ENCODE peak calls at places on chromosome 17, in six cellular contexts. One of them, this sample, is unnamed.

GRCh38 chr17:74704536-74704935 is 8.2 kb downstream of the CD300LF start:
- DNase-seq in posterior cingulate gyrus: no peak
- DNase-seq in stimulated activated CD8-positive, alpha-beta memory T cell treated with anti-CD3 and anti-CD28 coated beads, Interleukin-4, amount 100 ng/mL, for 1 hour: no peak
- DNase-seq in activated CD4-positive, alpha-beta T cell treated with anti-CD3 and anti-CD28 coated beads for 48 hours: no peak
- DNase-seq in EL: no peak
- DNase-seq in AG09309: no peak
- DNase-seq in this sample: no peak

GRCh38 chr17:72362466-72363335 is 241.9 kb downstream of the SOX9 start:
- DNase-seq in AG09309: peak; percentile 63
- DNase-seq in stimulated activated CD8-positive, alpha-beta memory T cell treated with anti-CD3 and anti-CD28 coated beads, Interleukin-4, amount 100 ng/mL, for 1 hour: no peak
- DNase-seq in posterior cingulate gyrus: no peak
- DNase-seq in EL: peak; percentile 87
- DNase-seq in activated CD4-positive, alpha-beta T cell treated with anti-CD3 and anti-CD28 coated beads for 48 hours: no peak
- DNase-seq in this sample: no peak

GRCh38 chr17:44672479-44673093 is 16.3 kb downstream of the MEIOC start:
- DNase-seq in activated CD4-positive, alpha-beta T cell treated with anti-CD3 and anti-CD28 coated beads for 48 hours: no peak
- DNase-seq in posterior cingulate gyrus: no peak
- DNase-seq in EL: peak; percentile 39
- DNase-seq in AG09309: no peak
- DNase-seq in stimulated activated CD8-positive, alpha-beta memory T cell treated with anti-CD3 and anti-CD28 coated beads, Interleukin-4, amount 100 ng/mL, for 1 hour: no peak
- DNase-seq in this sample: no peak

GRCh38 chr17:44915321-44915726 is at the start of gene GFAP:
- DNase-seq in activated CD4-positive, alpha-beta T cell treated with anti-CD3 and anti-CD28 coated beads for 48 hours: no peak
- DNase-seq in EL: no peak
- DNase-seq in posterior cingulate gyrus: peak; percentile 84
- DNase-seq in AG09309: no peak
- DNase-seq in stimulated activated CD8-positive, alpha-beta memory T cell treated with anti-CD3 and anti-CD28 coated beads, Interleukin-4, amount 100 ng/mL, for 1 hour: no peak
- DNase-seq in this sample: no peak

GRCh38 chr17:50767446-50767845 is at the start of gene ANKRD40CL:
- DNase-seq in EL: no peak
- DNase-seq in stimulated activated CD8-positive, alpha-beta memory T cell treated with anti-CD3 and anti-CD28 coated beads, Interleukin-4, amount 100 ng/mL, for 1 hour: no peak
- DNase-seq in AG09309: no peak
- DNase-seq in posterior cingulate gyrus: no peak
- DNase-seq in activated CD4-positive, alpha-beta T cell treated with anti-CD3 and anti-CD28 coated beads for 48 hours: no peak
- DNase-seq in this sample: no peak

GRCh38 chr17:77471984-77472836 is 331.4 kb downstream of the SEC14L1 start:
- DNase-seq in activated CD4-positive, alpha-beta T cell treated with anti-CD3 and anti-CD28 coated beads for 48 hours: peak; percentile 56
- DNase-seq in AG09309: no peak
- DNase-seq in posterior cingulate gyrus: peak; percentile 75
- DNase-seq in EL: peak; percentile 62
- DNase-seq in stimulated activated CD8-positive, alpha-beta memory T cell treated with anti-CD3 and anti-CD28 coated beads, Interleukin-4, amount 100 ng/mL, for 1 hour: no peak
- DNase-seq in this sample: no peak

GRCh38 chr17:78724544-78724943 is 57.5 kb downstream of the CYTH1 start:
- DNase-seq in posterior cingulate gyrus: peak; percentile 89
- DNase-seq in activated CD4-positive, alpha-beta T cell treated with anti-CD3 and anti-CD28 coated beads for 48 hours: no peak
- DNase-seq in stimulated activated CD8-positive, alpha-beta memory T cell treated with anti-CD3 and anti-CD28 coated beads, Interleukin-4, amount 100 ng/mL, for 1 hour: no peak
- DNase-seq in EL: no peak
- DNase-seq in AG09309: no peak
- DNase-seq in this sample: no peak

GRCh38 chr17:71765437-71765836 is 355.4 kb upstream of the SOX9 start:
- DNase-seq in activated CD4-positive, alpha-beta T cell treated with anti-CD3 and anti-CD28 coated beads for 48 hours: no peak
- DNase-seq in stimulated activated CD8-positive, alpha-beta memory T cell treated with anti-CD3 and anti-CD28 coated beads, Interleukin-4, amount 100 ng/mL, for 1 hour: no peak
- DNase-seq in posterior cingulate gyrus: no peak
- DNase-seq in AG09309: no peak
- DNase-seq in EL: peak; percentile 22
- DNase-seq in this sample: no peak

GRCh38 chr17:46782250-46782953 is 36.1 kb downstream of the WNT3 start:
- DNase-seq in activated CD4-positive, alpha-beta T cell treated with anti-CD3 and anti-CD28 coated beads for 48 hours: peak; percentile 31
- DNase-seq in EL: peak; percentile 48
- DNase-seq in posterior cingulate gyrus: peak; percentile 50
- DNase-seq in AG09309: no peak
- DNase-seq in stimulated activated CD8-positive, alpha-beta memory T cell treated with anti-CD3 and anti-CD28 coated beads, Interleukin-4, amount 100 ng/mL, for 1 hour: no peak
- DNase-seq in this sample: no peak

GRCh38 chr17:74842146-74842598 is 17.5 kb downstream of the GRIN2C start:
- DNase-seq in AG09309: no peak
- DNase-seq in stimulated activated CD8-positive, alpha-beta memory T cell treated with anti-CD3 and anti-CD28 coated beads, Interleukin-4, amount 100 ng/mL, for 1 hour: no peak
- DNase-seq in posterior cingulate gyrus: no peak
- DNase-seq in activated CD4-positive, alpha-beta T cell treated with anti-CD3 and anti-CD28 coated beads for 48 hours: no peak
- DNase-seq in EL: peak; percentile 38
- DNase-seq in this sample: no peak

GRCh38 chr17:72254808-72255449 is 134.1 kb downstream of the SOX9 start:
- DNase-seq in posterior cingulate gyrus: no peak
- DNase-seq in stimulated activated CD8-positive, alpha-beta memory T cell treated with anti-CD3 and anti-CD28 coated beads, Interleukin-4, amount 100 ng/mL, for 1 hour: no peak
- DNase-seq in activated CD4-positive, alpha-beta T cell treated with anti-CD3 and anti-CD28 coated beads for 48 hours: no peak
- DNase-seq in AG09309: no peak
- DNase-seq in EL: peak; percentile 40
- DNase-seq in this sample: no peak

GRCh38 chr17:72560303-72561247 is 439.8 kb downstream of the SOX9 start:
- DNase-seq in stimulated activated CD8-positive, alpha-beta memory T cell treated with anti-CD3 and anti-CD28 coated beads, Interleukin-4, amount 100 ng/mL, for 1 hour: no peak
- DNase-seq in EL: peak; percentile 51
- DNase-seq in AG09309: no peak
- DNase-seq in activated CD4-positive, alpha-beta T cell treated with anti-CD3 and anti-CD28 coated beads for 48 hours: peak; percentile 52
- DNase-seq in posterior cingulate gyrus: peak; percentile 86
- DNase-seq in this sample: no peak

GRCh38 chr17:74639704-74640142 is 16.2 kb upstream of the CD300E start:
- DNase-seq in activated CD4-positive, alpha-beta T cell treated with anti-CD3 and anti-CD28 coated beads for 48 hours: peak; percentile 9
- DNase-seq in posterior cingulate gyrus: no peak
- DNase-seq in stimulated activated CD8-positive, alpha-beta memory T cell treated with anti-CD3 and anti-CD28 coated beads, Interleukin-4, amount 100 ng/mL, for 1 hour: no peak
- DNase-seq in EL: no peak
- DNase-seq in AG09309: no peak
- DNase-seq in this sample: no peak

GRCh38 chr17:44314869-44315661 is 6.7 kb downstream of the RUNDC3A start:
- DNase-seq in activated CD4-positive, alpha-beta T cell treated with anti-CD3 and anti-CD28 coated beads for 48 hours: peak; percentile 72
- DNase-seq in EL: peak; percentile 29
- DNase-seq in stimulated activated CD8-positive, alpha-beta memory T cell treated with anti-CD3 and anti-CD28 coated beads, Interleukin-4, amount 100 ng/mL, for 1 hour: no peak
- DNase-seq in posterior cingulate gyrus: peak; percentile 91
- DNase-seq in AG09309: no peak
- DNase-seq in this sample: no peak

GRCh38 chr17:49739662-49740271 is 24.2 kb downstream of the FAM117A start:
- DNase-seq in stimulated activated CD8-positive, alpha-beta memory T cell treated with anti-CD3 and anti-CD28 coated beads, Interleukin-4, amount 100 ng/mL, for 1 hour: peak; percentile 93
- DNase-seq in posterior cingulate gyrus: peak; percentile 70
- DNase-seq in EL: no peak
- DNase-seq in AG09309: no peak
- DNase-seq in activated CD4-positive, alpha-beta T cell treated with anti-CD3 and anti-CD28 coated beads for 48 hours: peak; percentile 86
- DNase-seq in this sample: no peak

GRCh38 chr17:3959295-3959899 is 4.8 kb downstream of the ATP2A3 start:
- DNase-seq in AG09309: no peak
- DNase-seq in activated CD4-positive, alpha-beta T cell treated with anti-CD3 and anti-CD28 coated beads for 48 hours: no peak
- DNase-seq in EL: peak; percentile 53
- DNase-seq in stimulated activated CD8-positive, alpha-beta memory T cell treated with anti-CD3 and anti-CD28 coated beads, Interleukin-4, amount 100 ng/mL, for 1 hour: no peak
- DNase-seq in posterior cingulate gyrus: no peak
- DNase-seq in this sample: no peak

GRCh38 chr17:76266244-76266938 is 1.2 kb downstream of the UBALD2 start:
- DNase-seq in stimulated activated CD8-positive, alpha-beta memory T cell treated with anti-CD3 and anti-CD28 coated beads, Interleukin-4, amount 100 ng/mL, for 1 hour: no peak
- DNase-seq in AG09309: no peak
- DNase-seq in EL: peak; percentile 45
- DNase-seq in activated CD4-positive, alpha-beta T cell treated with anti-CD3 and anti-CD28 coated beads for 48 hours: peak; percentile 51
- DNase-seq in posterior cingulate gyrus: no peak
- DNase-seq in this sample: no peak

GRCh38 chr17:56978441-56979090 is 635 bp downstream of the SCPEP1 start:
- DNase-seq in stimulated activated CD8-positive, alpha-beta memory T cell treated with anti-CD3 and anti-CD28 coated beads, Interleukin-4, amount 100 ng/mL, for 1 hour: no peak
- DNase-seq in AG09309: no peak
- DNase-seq in EL: peak; percentile 8
- DNase-seq in posterior cingulate gyrus: no peak
- DNase-seq in activated CD4-positive, alpha-beta T cell treated with anti-CD3 and anti-CD28 coated beads for 48 hours: no peak
- DNase-seq in this sample: no peak

GRCh38 chr17:17171991-17172939 is 33.9 kb downstream of the PLD6 start:
- DNase-seq in posterior cingulate gyrus: peak; percentile 44
- DNase-seq in activated CD4-positive, alpha-beta T cell treated with anti-CD3 and anti-CD28 coated beads for 48 hours: no peak
- DNase-seq in stimulated activated CD8-positive, alpha-beta memory T cell treated with anti-CD3 and anti-CD28 coated beads, Interleukin-4, amount 100 ng/mL, for 1 hour: no peak
- DNase-seq in AG09309: no peak
- DNase-seq in EL: no peak
- DNase-seq in this sample: no peak

GRCh38 chr17:29615492-29616299 is 7.0 kb downstream of the CORO6 start:
- DNase-seq in EL: peak; percentile 86
- DNase-seq in stimulated activated CD8-positive, alpha-beta memory T cell treated with anti-CD3 and anti-CD28 coated beads, Interleukin-4, amount 100 ng/mL, for 1 hour: peak; percentile 70
- DNase-seq in posterior cingulate gyrus: peak; percentile 96
- DNase-seq in activated CD4-positive, alpha-beta T cell treated with anti-CD3 and anti-CD28 coated beads for 48 hours: peak; percentile 89
- DNase-seq in AG09309: no peak
- DNase-seq in this sample: no peak

GRCh38 chr17:71237903-71238538 is 882.8 kb upstream of the SOX9 start:
- DNase-seq in posterior cingulate gyrus: no peak
- DNase-seq in activated CD4-positive, alpha-beta T cell treated with anti-CD3 and anti-CD28 coated beads for 48 hours: no peak
- DNase-seq in AG09309: peak; percentile 37
- DNase-seq in EL: peak; percentile 49
- DNase-seq in stimulated activated CD8-positive, alpha-beta memory T cell treated with anti-CD3 and anti-CD28 coated beads, Interleukin-4, amount 100 ng/mL, for 1 hour: no peak
- DNase-seq in this sample: peak; percentile 28

GRCh38 chr17:27733771-27734170 is 66.6 kb downstream of the NOS2 start:
- DNase-seq in AG09309: no peak
- DNase-seq in posterior cingulate gyrus: no peak
- DNase-seq in stimulated activated CD8-positive, alpha-beta memory T cell treated with anti-CD3 and anti-CD28 coated beads, Interleukin-4, amount 100 ng/mL, for 1 hour: no peak
- DNase-seq in EL: peak; percentile 13
- DNase-seq in activated CD4-positive, alpha-beta T cell treated with anti-CD3 and anti-CD28 coated beads for 48 hours: no peak
- DNase-seq in this sample: no peak

GRCh38 chr17:81302861-81303326 is 7.8 kb upstream of the SLC38A10 start:
- DNase-seq in AG09309: no peak
- DNase-seq in stimulated activated CD8-positive, alpha-beta memory T cell treated with anti-CD3 and anti-CD28 coated beads, Interleukin-4, amount 100 ng/mL, for 1 hour: no peak
- DNase-seq in activated CD4-positive, alpha-beta T cell treated with anti-CD3 and anti-CD28 coated beads for 48 hours: no peak
- DNase-seq in posterior cingulate gyrus: no peak
- DNase-seq in EL: peak; percentile 45
- DNase-seq in this sample: no peak

GRCh38 chr17:47713980-47714689 is 18.9 kb upstream of the TBX21 start:
- DNase-seq in EL: no peak
- DNase-seq in stimulated activated CD8-positive, alpha-beta memory T cell treated with anti-CD3 and anti-CD28 coated beads, Interleukin-4, amount 100 ng/mL, for 1 hour: no peak
- DNase-seq in activated CD4-positive, alpha-beta T cell treated with anti-CD3 and anti-CD28 coated beads for 48 hours: no peak
- DNase-seq in posterior cingulate gyrus: no peak
- DNase-seq in AG09309: no peak
- DNase-seq in this sample: no peak

GRCh38 chr17:61770043-61770442 is 93.3 kb downstream of the BRIP1 start:
- DNase-seq in AG09309: no peak
- DNase-seq in stimulated activated CD8-positive, alpha-beta memory T cell treated with anti-CD3 and anti-CD28 coated beads, Interleukin-4, amount 100 ng/mL, for 1 hour: no peak
- DNase-seq in posterior cingulate gyrus: no peak
- DNase-seq in EL: peak; percentile 55
- DNase-seq in activated CD4-positive, alpha-beta T cell treated with anti-CD3 and anti-CD28 coated beads for 48 hours: no peak
- DNase-seq in this sample: no peak